ENCODE peak calls at places on chromosomes 13 and 19, in nine cellular contexts. T is HFF-Myc, E is uterus, N is IMR-90, B is fibroblast of lung, Y is neural progenitor cell, Z is heart left ventricle, C is heart right ventricle, M is A673. L is an unnamed sample.
A peak's percentile ranks its signal among the peaks of the same experiment; 100 is the strongest.

GRCh38 chr13:70386919-70387318 is 278.7 kb upstream of the KLHL1 start:
- DNase-seq in C (no peak), N (no peak), E (no peak), Y (no peak), M (no peak), B (no peak), Z (no peak), T (no peak), L (no peak)

GRCh38 chr19:6424190-6424938 is at the start of gene KHSRP:
- DNase-seq in E (peak; percentile 47), Z (peak; percentile 51), N (no peak), B (no peak), M (peak; percentile 42), Y (peak; percentile 67), C (no peak), T (no peak), L (no peak)

GRCh38 chr19:45884682-45885555 is 1.0 kb downstream of the IRF2BP1 start:
- DNase-seq in C (no peak), E (peak; percentile 36), Z (peak; percentile 22), Y (peak; percentile 32), B (no peak), T (no peak), M (no peak), N (no peak), L (no peak)

GRCh38 chr13:70090036-70090723 is 17.4 kb upstream of the ATXN8OS start:
- DNase-seq in B (no peak), M (no peak), T (no peak), Y (no peak), E (no peak), Z (no peak), C (no peak), N (no peak), L (no peak)

GRCh38 chr13:103525530-103525929 is 459.3 kb upstream of the SLC10A2 start:
- DNase-seq in C (no peak), Z (no peak), N (no peak), B (no peak), E (no peak), Y (no peak), T (no peak), M (no peak), L (no peak)

GRCh38 chr13:23421596-23421995 is 11.9 kb downstream of the SACS start:
- DNase-seq in Y (no peak), C (no peak), B (no peak), Z (no peak), M (no peak), N (no peak), E (no peak), T (no peak), L (no peak)

GRCh38 chr13:37945651-37946575 is 76.3 kb upstream of the TRPC4 start:
- DNase-seq in E (no peak), C (no peak), T (no peak), Y (no peak), M (no peak), N (no peak), B (no peak), Z (no peak), L (no peak)

GRCh38 chr19:14514215-14514871 is 3.9 kb downstream of the DNAJB1 start:
- DNase-seq in M (no peak), N (no peak), C (no peak), T (no peak), Y (no peak), Z (no peak), E (no peak), B (no peak), L (no peak)

GRCh38 chr13:74103970-74104555 is 30.1 kb downstream of the KLF12 start:
- DNase-seq in E (no peak), T (no peak), M (no peak), N (no peak), Z (no peak), B (no peak), C (no peak), Y (no peak), L (no peak)

GRCh38 chr13:36436811-36437210 is 4.5 kb downstream of the CCNA1 start:
- DNase-seq in E (no peak), Y (no peak), Z (no peak), M (no peak), B (no peak), N (no peak), C (no peak), T (no peak), L (no peak)

GRCh38 chr19:23399443-23399842 is 4.2 kb upstream of the ZNF91 start:
- DNase-seq in N (no peak), C (no peak), E (no peak), Z (no peak), B (no peak), T (no peak), M (no peak), Y (no peak), L (no peak)

GRCh38 chr19:4692275-4693077 is 22.3 kb upstream of the MYDGF start:
- DNase-seq in M (no peak), E (no peak), Y (no peak), C (no peak), B (no peak), Z (no peak), T (no peak), N (no peak), L (no peak)

GRCh38 chr19:1668339-1669123 is 16.1 kb upstream of the TCF3 start:
- DNase-seq in E (no peak), Y (peak; percentile 54), B (peak; percentile 9), T (no peak), C (no peak), N (no peak), M (no peak), Z (no peak), L (no peak)

GRCh38 chr13:97076898-97077297 is 82.6 kb upstream of the OXGR1 start:
- DNase-seq in C (no peak), B (peak; percentile 15), Y (peak; percentile 23), Z (no peak), N (no peak), E (no peak), M (peak; percentile 46), T (no peak), L (peak; percentile 71)

GRCh38 chr19:504634-505033 is 2.7 kb upstream of the TPGS1 start:
- DNase-seq in N (no peak), M (no peak), B (no peak), Y (no peak), E (no peak), C (no peak), T (no peak), Z (no peak), L (no peak)

GRCh38 chr13:94520001-94520400 is 40.5 kb upstream of the DCT start:
- DNase-seq in T (no peak), Z (no peak), Y (no peak), E (no peak), B (no peak), M (no peak), N (no peak), C (no peak), L (no peak)
- TF ChIP-seq CTCF in T (no peak), Z (no peak), Y (no peak), E (no peak), B (no peak), M (no peak), N (no peak), C (no peak), L (no peak)

GRCh38 chr13:80249906-80250513 is 90.9 kb downstream of the SPRY2 start:
- DNase-seq in N (no peak), T (no peak), C (no peak), B (no peak), Z (no peak), M (no peak), Y (no peak), E (no peak), L (no peak)
- H3K4me3 ChIP-seq in N (no peak overlapping the region), T (peak overlapping the region; percentile 18), C (peak overlapping the region; percentile 15), B (peak overlapping the region; percentile 31), Z (no peak overlapping the region), M (no peak overlapping the region), Y (no peak overlapping the region), E (no peak overlapping the region), L (no peak overlapping the region)

DNA sequence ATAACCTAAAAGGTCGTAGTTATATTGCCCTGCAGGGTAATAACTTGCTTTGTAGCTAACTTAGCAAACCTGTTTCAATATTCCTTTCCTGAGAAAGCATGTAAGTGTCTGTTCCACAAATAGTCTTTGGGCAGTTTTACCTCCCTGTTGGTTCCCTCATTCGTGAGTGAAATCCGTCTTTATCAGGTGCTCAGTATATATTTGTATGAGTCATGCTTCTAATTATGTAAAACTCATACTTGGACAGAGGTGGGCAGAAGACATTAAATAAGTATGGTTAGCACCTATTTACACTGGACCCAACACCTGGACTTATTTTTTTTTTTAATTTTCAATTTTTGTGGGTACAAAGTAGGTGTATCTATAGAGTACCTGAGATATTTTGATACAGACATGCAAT is 44.9 kb upstream of the MEDAG start:
- DNase-seq in Z (no peak), Y (no peak), E (no peak), C (no peak), N (no peak), T (no peak), B (no peak), M (no peak), L (no peak)
- TF ChIP-seq CTCF in Z (no peak), Y (no peak), E (no peak), C (no peak), N (no peak), T (no peak), B (no peak), M (no peak), L (no peak)

DNA sequence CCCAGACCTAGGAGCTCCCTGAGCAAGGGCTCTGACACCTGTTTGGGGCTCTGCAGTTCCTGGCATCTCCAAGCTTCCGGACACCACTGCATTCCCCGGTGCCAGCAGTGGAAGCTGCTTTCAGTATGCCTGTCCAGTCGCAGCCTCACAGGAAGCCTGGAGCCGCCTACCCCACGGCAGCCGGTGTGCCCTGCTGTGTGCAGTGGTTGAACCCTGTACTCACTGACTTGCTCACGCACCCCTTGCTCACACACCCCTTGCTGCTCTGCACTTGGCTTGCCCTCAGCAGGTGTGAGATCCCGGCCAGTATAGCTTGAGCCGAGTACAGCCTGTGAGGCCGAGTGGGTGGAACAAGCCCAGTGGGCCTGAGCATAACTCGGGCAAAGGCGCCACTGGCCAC is 70.3 kb downstream of the PIBF1 start:
- DNase-seq in N (no peak), T (no peak), C (no peak), Z (no peak), B (no peak), Y (no peak), M (no peak), E (no peak), L (no peak)
- H3K4me3 ChIP-seq in N (no peak overlapping the region), T (no peak overlapping the region), C (no peak overlapping the region), Z (no peak overlapping the region), B (no peak overlapping the region), Y (no peak overlapping the region), M (no peak overlapping the region), E (no peak overlapping the region), L (no peak overlapping the region)

GRCh38 chr19:50465986-50466771 is 10.1 kb upstream of the EMC10 start:
- DNase-seq in E (no peak), Y (peak; percentile 82), B (no peak), T (no peak), C (no peak), M (no peak), N (no peak), Z (no peak), L (no peak)
- TF ChIP-seq CTCF in E (no peak), Y (peak; percentile 70), B (no peak), T (peak; percentile 48), C (no peak), M (peak; percentile 28), N (peak; percentile 13), Z (no peak), L (peak; percentile 24)

GRCh38 chr19:58386576-58387337 is at the start of gene RPS5:
- DNase-seq in Z (peak; percentile 97), M (peak; percentile 99), B (peak; percentile 99), E (peak; percentile 95), C (peak; percentile 97), N (peak; percentile 99), Y (peak; percentile 98), T (peak; percentile 98), L (peak; percentile 99)
- H3K4me3 ChIP-seq in Z (peak within 1 kb of the TSS; percentile 64), M (peak within 1 kb of the TSS; percentile 76), B (peak within 1 kb of the TSS; percentile 72), E (peak within 1 kb of the TSS; percentile 61), C (peak within 1 kb of the TSS; percentile 87), N (peak within 1 kb of the TSS; percentile 61), Y (peak within 1 kb of the TSS; percentile 77), T (peak within 1 kb of the TSS; percentile 92), L (peak within 1 kb of the TSS; percentile 79)

L was measured in cardiac fibroblast.